ENCODE peak calls at places on chromosomes 1 and 21, in ten cellular contexts. J, O, N, W, X, Y, D, R, T and S are unnamed samples.

GRCh38 chr1:84278905-84279304 is 22.6 kb upstream of the SAMD13 start:
- DNase-seq in O (no peak), J (no peak), N (no peak), R (no peak), D (no peak), X (no peak), Y (no peak), W (no peak), T (no peak), S (no peak)

GRCh38 chr1:2639203-2639602 is 6.4 kb upstream of the MMEL1 start:
- DNase-seq in N (no peak), Y (no peak), W (no peak), T (no peak), O (no peak), J (peak; percentile 47), R (no peak), X (no peak), D (no peak), S (peak; percentile 46)

GRCh38 chr1:112234710-112235109 is 161.3 kb upstream of the CTTNBP2NL start:
- DNase-seq in W (no peak), X (no peak), T (no peak), D (no peak), N (no peak), Y (no peak), R (no peak), J (no peak), O (no peak), S (no peak)

GRCh38 chr21:28810826-28811524 is 181.7 kb downstream of the LTN1 start:
- DNase-seq in N (no peak), Y (no peak), D (no peak), W (no peak), R (no peak), X (no peak), O (no peak), T (no peak), J (no peak), S (no peak)

GRCh38 chr1:187491082-187491720 is 662.5 kb downstream of the PLA2G4A start:
- DNase-seq in W (no peak), X (no peak), D (no peak), N (no peak), J (no peak), Y (no peak), R (no peak), O (no peak), T (no peak), S (no peak)

GRCh38 chr1:63674238-63674864 is 81.1 kb downstream of the PGM1 start:
- DNase-seq in J (no peak), N (peak; percentile 45), D (peak; percentile 76), T (peak; percentile 73), O (peak; percentile 84), Y (peak; percentile 78), W (peak; percentile 92), R (peak; percentile 54), X (no peak), S (peak; percentile 38)

GRCh38 chr21:46227811-46228344 is 696 bp downstream of the LSS start:
- DNase-seq in O (no peak), Y (peak; percentile 60), X (no peak), J (no peak), R (no peak), T (no peak), D (no peak), W (peak; percentile 24), N (peak; percentile 15), S (peak; percentile 48)

GRCh38 chr1:95353185-95353584 is 119.2 kb downstream of the RWDD3 start:
- DNase-seq in D (no peak), O (no peak), R (no peak), X (no peak), N (no peak), J (no peak), Y (no peak), W (no peak), T (peak; percentile 22), S (no peak)

GRCh38 chr1:46465981-46466476 is 23.6 kb upstream of the DMBX1 start:
- DNase-seq in N (no peak), Y (no peak), D (no peak), R (no peak), T (no peak), O (no peak), J (no peak), W (no peak), X (no peak), S (no peak)

GRCh38 chr1:203325418-203326091 is 20.2 kb downstream of the BTG2 start:
- DNase-seq in X (no peak), R (peak; percentile 74), N (peak; percentile 83), D (peak; percentile 69), T (no peak), W (no peak), J (no peak), O (peak; percentile 83), Y (peak; percentile 81), S (peak; percentile 71)

GRCh38 chr1:28926629-28927441 is 12.5 kb downstream of the EPB41 start:
- DNase-seq in Y (no peak), R (no peak), N (peak; percentile 92), W (peak; percentile 16), T (no peak), D (no peak), X (no peak), J (no peak), O (no peak), S (peak; percentile 53)

GRCh38 chr1:153349363-153350340 is 1.0 kb upstream of the PGLYRP4 start:
- DNase-seq in N (no peak), R (no peak), O (no peak), D (no peak), J (peak; percentile 42), W (no peak), Y (no peak), X (peak; percentile 76), T (no peak), S (no peak)

GRCh38 chr1:41423511-41424191 is 60.8 kb downstream of the EDN2 start:
- DNase-seq in W (peak; percentile 70), R (peak; percentile 64), T (no peak), Y (peak; percentile 37), J (no peak), N (no peak), D (peak; percentile 49), X (no peak), O (no peak), S (no peak)

GRCh38 chr1:12491691-12492090 is 126.3 kb downstream of the DHRS3 start:
- DNase-seq in Y (no peak), O (no peak), T (no peak), J (no peak), X (no peak), D (no peak), W (no peak), N (no peak), R (no peak), S (no peak)

GRCh38 chr1:6163191-6163972 is 16.7 kb downstream of the CHD5 start:
- DNase-seq in W (no peak), J (no peak), X (no peak), O (no peak), N (no peak), R (no peak), T (no peak), D (no peak), Y (no peak), S (no peak)

GRCh38 chr1:23020731-23021130 is 1.5 kb downstream of the KDM1A start:
- DNase-seq in T (peak; percentile 23), Y (no peak), D (no peak), R (no peak), W (peak; percentile 26), O (no peak), J (no peak), N (peak; percentile 9), X (no peak), S (no peak)
- H3K4me1 ChIP-seq in T (no peaks in the 10 kb centered on the region), Y (peaks cover 10% of the 10 kb centered on the region), D (peaks cover 13% of the 10 kb centered on the region), R (peaks cover 23% of the 10 kb centered on the region), W (peaks cover 6% of the 10 kb centered on the region), O (peaks cover 3% of the 10 kb centered on the region), J (peaks cover 14% of the 10 kb centered on the region), N (peaks cover 7% of the 10 kb centered on the region), X (peaks cover 20% of the 10 kb centered on the region), S (no peaks in the 10 kb centered on the region)

DNA sequence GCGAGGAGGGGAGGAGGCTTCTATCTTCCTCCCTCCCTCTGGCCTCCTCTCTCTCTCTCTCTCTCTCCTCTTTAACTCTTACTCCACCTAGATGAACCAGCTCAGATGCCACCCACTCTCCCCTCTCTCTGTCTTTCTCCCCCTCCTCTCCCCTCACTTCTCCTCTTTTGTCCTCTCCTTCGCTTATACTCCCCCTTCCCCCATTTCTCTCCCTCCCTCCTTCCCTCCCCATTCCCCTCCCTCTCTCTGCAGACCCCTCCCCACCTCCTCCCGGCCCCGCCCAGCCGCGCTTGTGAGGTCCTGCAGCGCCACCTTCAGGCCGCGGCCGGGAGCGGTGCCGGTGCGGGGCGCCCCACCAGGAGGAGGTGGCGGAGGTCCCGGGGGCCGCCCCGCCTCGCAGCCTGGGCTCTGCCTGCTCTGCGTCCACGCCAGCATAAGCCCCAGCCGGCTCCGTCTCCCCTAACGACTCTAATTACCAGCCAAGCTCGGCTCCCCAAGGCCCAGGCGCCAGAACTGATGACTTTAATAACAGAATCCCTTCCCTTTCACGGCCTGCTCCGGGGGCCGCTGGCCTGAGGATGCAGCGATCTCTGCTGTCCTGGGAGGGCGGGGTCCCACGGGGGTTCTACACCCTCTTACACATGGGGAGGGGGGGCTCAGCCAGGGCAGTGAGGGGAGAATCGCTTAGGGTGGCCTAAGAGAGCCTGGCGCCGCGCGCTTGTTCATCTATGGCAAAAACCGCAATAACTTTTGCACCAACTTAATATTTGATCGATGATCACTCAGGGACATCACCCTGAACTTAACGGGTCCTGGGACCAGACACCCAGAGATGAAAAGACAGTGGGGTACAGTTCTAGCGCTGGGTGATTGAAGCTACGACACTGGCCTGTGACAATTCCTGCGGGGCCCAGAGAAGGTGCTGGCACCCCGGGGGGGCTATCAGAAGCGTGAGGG is 637.3 kb downstream of the MATN1 start:
- DNase-seq in T (no peak), J (no peak), W (peak; percentile 93), D (peak; percentile 41), N (peak; percentile 33), O (no peak), R (peak; percentile 67), X (no peak), Y (peak; percentile 59), S (peak; percentile 63)
- TF ChIP-seq CTCF in T (peak; percentile 77), J (no peak), W (peak; percentile 74), D (peak; percentile 66), N (peak; percentile 81), O (peak; percentile 87), R (peak; percentile 49), X (no peak), Y (peak; percentile 36), S (no peak)

DNA sequence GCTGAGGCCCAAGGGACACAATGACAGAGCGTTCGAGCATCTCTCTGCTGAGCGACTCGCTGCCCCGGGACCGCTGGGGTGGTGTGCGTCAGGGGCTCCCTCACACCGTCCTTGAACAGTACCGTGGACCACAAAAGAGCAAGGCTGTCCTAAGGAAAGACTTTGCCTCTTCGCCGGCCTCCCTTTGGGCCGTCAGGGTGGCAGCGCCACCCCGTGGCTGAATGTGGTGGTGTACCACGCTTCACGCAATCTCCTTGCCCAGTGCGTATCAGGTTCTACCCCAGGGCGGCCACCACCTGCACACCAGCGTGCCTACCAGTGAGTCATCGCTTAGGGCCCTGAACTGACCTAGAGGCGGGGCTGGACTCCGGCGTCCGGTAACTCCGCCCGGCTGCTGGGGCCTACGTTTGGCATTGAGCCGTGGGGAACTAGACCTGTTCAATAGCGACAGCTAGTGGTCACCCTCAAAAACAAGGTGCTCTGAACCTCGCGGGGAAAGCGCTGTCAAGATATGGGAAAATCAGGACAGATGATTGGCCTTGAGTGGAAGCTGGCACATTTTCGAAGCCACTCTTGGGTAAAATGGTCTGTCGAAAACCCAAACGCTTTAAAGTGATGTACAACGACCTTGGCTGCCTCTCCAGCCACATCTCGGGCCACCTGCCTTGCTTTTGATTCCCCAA is 8.1 kb upstream of the TRAF3IP3 start:
- DNase-seq in N (peak; percentile 53), J (peak; percentile 93), D (peak; percentile 91), R (peak; percentile 94), X (peak; percentile 95), Y (peak; percentile 96), T (peak; percentile 95), O (peak; percentile 92), W (peak; percentile 98), S (peak; percentile 85)
- H3K4me1 ChIP-seq in N (peaks cover 13% of the 10 kb centered on the region), J (peaks cover 46% of the 10 kb centered on the region), D (peaks cover 38% of the 10 kb centered on the region), R (peaks cover 7% of the 10 kb centered on the region), X (peaks cover 12% of the 10 kb centered on the region), Y (no peaks in the 10 kb centered on the region), T (no peaks in the 10 kb centered on the region), O (peaks cover 6% of the 10 kb centered on the region), W (peaks cover 4% of the 10 kb centered on the region), S (peaks cover 4% of the 10 kb centered on the region)

GRCh38 chr1:19078503-19078902 is 122.0 kb upstream of the IFFO2 start:
- DNase-seq in O (no peak), N (no peak), D (no peak), J (no peak), Y (no peak), W (no peak), T (no peak), X (no peak), R (no peak), S (no peak)
- TF ChIP-seq CTCF in O (no peak), N (no peak), D (no peak), J (no peak), Y (no peak), W (no peak), T (no peak), X (no peak), R (no peak), S (no peak)